ENCODE peak calls at places on chromosomes 12 and 14, in nine cellular contexts. One of them, this sample, is unnamed. For H3K36me3 and H3K4me1, the result is how much of the 10 kb centered on the place peaks cover.

GRCh38 chr12:12336049-12336411 is 14.0 kb downstream of the MANSC1 start:
- DNase-seq in esophagus squamous epithelium: no peak
- DNase-seq in body of pancreas: peak
- DNase-seq in Peyer's patch: no peak
- DNase-seq in gastrocnemius medialis: no peak
- DNase-seq in spleen: no peak
- DNase-seq in uterus: no peak
- DNase-seq in ovary: no peak
- DNase-seq in IMR-90: no peak
- DNase-seq in this sample: no peak

GRCh38 chr12:70278945-70279344 is 35.7 kb downstream of the CNOT2 start:
- DNase-seq in esophagus squamous epithelium: no peak
- DNase-seq in body of pancreas: no peak
- DNase-seq in Peyer's patch: no peak
- DNase-seq in gastrocnemius medialis: no peak
- DNase-seq in spleen: no peak
- DNase-seq in uterus: no peak
- DNase-seq in ovary: no peak
- DNase-seq in IMR-90: no peak
- DNase-seq in this sample: no peak

GRCh38 chr12:104604070-104604994 is 147.6 kb downstream of the CHST11 start:
- DNase-seq in esophagus squamous epithelium: no peak
- DNase-seq in body of pancreas: peak
- DNase-seq in Peyer's patch: no peak
- DNase-seq in gastrocnemius medialis: peak
- DNase-seq in spleen: no peak
- DNase-seq in uterus: peak
- DNase-seq in ovary: peak
- DNase-seq in IMR-90: peak
- DNase-seq in this sample: no peak

GRCh38 chr14:70359076-70359424 is 433 bp downstream of the COX16 start:
- DNase-seq in esophagus squamous epithelium: no peak
- DNase-seq in body of pancreas: no peak
- DNase-seq in Peyer's patch: no peak
- DNase-seq in gastrocnemius medialis: peak
- DNase-seq in spleen: no peak
- DNase-seq in uterus: no peak
- DNase-seq in ovary: no peak
- DNase-seq in IMR-90: no peak
- DNase-seq in this sample: no peak

GRCh38 chr12:75315518-75315917 is 14.6 kb downstream of the CAPS2 start:
- DNase-seq in esophagus squamous epithelium: no peak
- DNase-seq in body of pancreas: no peak
- DNase-seq in Peyer's patch: no peak
- DNase-seq in gastrocnemius medialis: no peak
- DNase-seq in spleen: no peak
- DNase-seq in uterus: no peak
- DNase-seq in ovary: no peak
- DNase-seq in IMR-90: peak
- DNase-seq in this sample: no peak

GRCh38 chr12:54214553-54215374 is 26.0 kb upstream of the SMUG1 start:
- DNase-seq in esophagus squamous epithelium: no peak
- DNase-seq in body of pancreas: peak
- DNase-seq in Peyer's patch: peak
- DNase-seq in gastrocnemius medialis: peak
- DNase-seq in spleen: peak
- DNase-seq in uterus: peak
- DNase-seq in ovary: peak
- DNase-seq in IMR-90: peak
- DNase-seq in this sample: peak

GRCh38 chr12:12349711-12350665 is at the start of gene MANSC1:
- DNase-seq in esophagus squamous epithelium: no peak
- DNase-seq in body of pancreas: peak
- DNase-seq in Peyer's patch: peak
- DNase-seq in gastrocnemius medialis: peak
- DNase-seq in spleen: peak
- DNase-seq in uterus: peak
- DNase-seq in ovary: peak
- DNase-seq in IMR-90: peak
- DNase-seq in this sample: no peak

GRCh38 chr12:72271741-72272661 is at the start of gene TRHDE:
- DNase-seq in esophagus squamous epithelium: no peak
- DNase-seq in body of pancreas: peak
- DNase-seq in Peyer's patch: peak
- DNase-seq in gastrocnemius medialis: no peak
- DNase-seq in spleen: peak
- DNase-seq in uterus: peak
- DNase-seq in ovary: peak
- DNase-seq in IMR-90: peak
- DNase-seq in this sample: no peak

GRCh38 chr12:92533280-92533890 is 169.4 kb upstream of the PLEKHG7 start:
- DNase-seq in esophagus squamous epithelium: no peak
- DNase-seq in body of pancreas: no peak
- DNase-seq in Peyer's patch: no peak
- DNase-seq in gastrocnemius medialis: no peak
- DNase-seq in spleen: no peak
- DNase-seq in uterus: no peak
- DNase-seq in ovary: no peak
- DNase-seq in IMR-90: no peak
- DNase-seq in this sample: no peak

GRCh38 chr12:9590441-9590840 is 17.3 kb downstream of the KLRB1 start:
- DNase-seq in esophagus squamous epithelium: no peak
- DNase-seq in body of pancreas: no peak
- DNase-seq in Peyer's patch: no peak
- DNase-seq in gastrocnemius medialis: no peak
- DNase-seq in spleen: no peak
- DNase-seq in uterus: no peak
- DNase-seq in ovary: no peak
- DNase-seq in IMR-90: no peak
- DNase-seq in this sample: no peak

GRCh38 chr14:42391146-42391821 is 784.6 kb downstream of the LRFN5 start:
- DNase-seq in esophagus squamous epithelium: no peak
- DNase-seq in body of pancreas: no peak
- DNase-seq in Peyer's patch: no peak
- DNase-seq in gastrocnemius medialis: no peak
- DNase-seq in spleen: no peak
- DNase-seq in uterus: no peak
- DNase-seq in ovary: no peak
- DNase-seq in IMR-90: no peak
- DNase-seq in this sample: no peak

GRCh38 chr14:57390806-57391562 is 598 bp downstream of the NAA30 start:
- DNase-seq in esophagus squamous epithelium: peak
- DNase-seq in body of pancreas: peak
- DNase-seq in Peyer's patch: peak
- DNase-seq in gastrocnemius medialis: no peak
- DNase-seq in spleen: peak
- DNase-seq in uterus: no peak
- DNase-seq in ovary: no peak
- DNase-seq in IMR-90: peak
- DNase-seq in this sample: no peak

GRCh38 chr14:68392393-68393085 is 400.3 kb downstream of the ZFP36L1 start:
- DNase-seq in esophagus squamous epithelium: no peak
- DNase-seq in body of pancreas: peak
- DNase-seq in Peyer's patch: no peak
- DNase-seq in gastrocnemius medialis: peak
- DNase-seq in spleen: peak
- DNase-seq in uterus: peak
- DNase-seq in ovary: peak
- DNase-seq in IMR-90: no peak
- DNase-seq in this sample: no peak

GRCh38 chr12:70543444-70543843 is 93.8 kb downstream of the PTPRB start:
- DNase-seq in esophagus squamous epithelium: no peak
- DNase-seq in body of pancreas: no peak
- DNase-seq in Peyer's patch: no peak
- DNase-seq in gastrocnemius medialis: no peak
- DNase-seq in spleen: no peak
- DNase-seq in uterus: no peak
- DNase-seq in ovary: no peak
- DNase-seq in IMR-90: peak
- DNase-seq in this sample: no peak

GRCh38 chr14:69580009-69580577 is 5.4 kb upstream of the CCDC177 start:
- DNase-seq in esophagus squamous epithelium: no peak
- DNase-seq in body of pancreas: peak
- DNase-seq in Peyer's patch: peak
- DNase-seq in gastrocnemius medialis: no peak
- DNase-seq in spleen: no peak
- DNase-seq in uterus: no peak
- DNase-seq in ovary: no peak
- DNase-seq in IMR-90: peak
- DNase-seq in this sample: no peak

GRCh38 chr12:56231184-56231582 is 1.3 kb downstream of the SLC39A5 start:
- DNase-seq in esophagus squamous epithelium: no peak
- DNase-seq in body of pancreas: no peak
- DNase-seq in Peyer's patch: no peak
- DNase-seq in gastrocnemius medialis: no peak
- DNase-seq in spleen: no peak
- DNase-seq in uterus: no peak
- DNase-seq in ovary: no peak
- DNase-seq in IMR-90: no peak
- DNase-seq in this sample: no peak

DNA sequence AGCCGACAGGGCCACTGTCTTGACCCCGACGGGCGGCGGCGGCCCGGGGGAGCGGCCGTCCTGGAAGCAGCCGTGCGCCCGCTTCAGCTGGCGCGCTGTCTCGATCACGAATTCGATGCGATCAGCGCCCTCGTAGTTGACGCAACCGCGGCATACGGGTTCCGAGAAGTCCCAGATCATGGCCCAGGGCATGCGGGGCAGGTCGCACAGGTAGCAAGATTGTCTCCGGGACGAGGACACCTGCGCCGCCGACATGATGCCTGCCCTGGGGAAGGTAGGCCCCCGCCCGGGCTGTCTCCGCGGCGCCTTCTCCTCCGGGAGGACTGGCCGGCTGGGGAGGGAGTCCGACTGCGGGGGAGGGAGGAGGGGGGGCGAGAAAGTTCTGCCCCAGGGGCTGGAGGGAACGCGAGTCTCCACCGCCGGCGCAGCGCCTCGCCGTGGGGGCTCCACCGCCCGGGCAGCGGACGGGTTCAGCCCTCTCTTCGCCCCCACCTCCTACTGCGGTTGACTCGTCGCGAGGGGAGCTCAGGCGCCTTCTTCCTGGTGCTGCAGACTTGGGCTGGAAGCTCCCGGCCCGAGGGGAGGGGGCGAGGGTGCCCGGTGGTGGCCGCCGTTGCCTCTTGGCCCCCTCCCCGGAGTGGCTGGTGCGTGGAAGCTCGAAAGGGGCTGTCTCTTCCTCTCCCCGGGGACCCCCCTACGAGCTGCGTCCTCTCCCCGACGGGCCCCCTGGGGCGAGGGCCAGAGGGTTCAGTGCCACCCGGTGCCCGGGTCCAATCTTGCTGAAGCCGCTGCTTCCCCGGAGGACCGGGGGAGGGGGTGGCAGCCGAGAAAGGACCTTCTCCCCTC is 747 bp downstream of the IRF2BPL start:
- DNase-seq in esophagus squamous epithelium: no peak
- DNase-seq in body of pancreas: peak
- DNase-seq in Peyer's patch: peak
- DNase-seq in gastrocnemius medialis: peak
- DNase-seq in spleen: peak
- DNase-seq in uterus: peak
- DNase-seq in ovary: peak
- DNase-seq in IMR-90: peak
- DNase-seq in this sample: no peak
- TF ChIP-seq POLR2A in esophagus squamous epithelium: no peak
- TF ChIP-seq POLR2A in body of pancreas: no peak
- TF ChIP-seq POLR2A in Peyer's patch: no peak
- TF ChIP-seq POLR2A in gastrocnemius medialis: peak
- TF ChIP-seq POLR2A in spleen: no peak
- TF ChIP-seq POLR2A in uterus: peak
- TF ChIP-seq POLR2A in ovary: peak
- TF ChIP-seq POLR2A in IMR-90: no peak
- TF ChIP-seq POLR2A in this sample: peak

GRCh38 chr12:85947286-85947685 is 73.2 kb downstream of the NTS start:
- DNase-seq in esophagus squamous epithelium: no peak
- DNase-seq in body of pancreas: no peak
- DNase-seq in Peyer's patch: no peak
- DNase-seq in gastrocnemius medialis: no peak
- DNase-seq in spleen: no peak
- DNase-seq in uterus: no peak
- DNase-seq in ovary: no peak
- DNase-seq in IMR-90: no peak
- DNase-seq in this sample: no peak

GRCh38 chr12:85951823-85952222 is 77.7 kb downstream of the NTS start:
- DNase-seq in esophagus squamous epithelium: no peak
- DNase-seq in body of pancreas: no peak
- DNase-seq in Peyer's patch: no peak
- DNase-seq in gastrocnemius medialis: no peak
- DNase-seq in spleen: no peak
- DNase-seq in uterus: no peak
- DNase-seq in ovary: no peak
- DNase-seq in IMR-90: peak
- DNase-seq in this sample: no peak

GRCh38 chr12:85955127-85955526 is 81.0 kb downstream of the NTS start:
- DNase-seq in esophagus squamous epithelium: no peak
- DNase-seq in body of pancreas: no peak
- DNase-seq in Peyer's patch: no peak
- DNase-seq in gastrocnemius medialis: no peak
- DNase-seq in spleen: no peak
- DNase-seq in uterus: no peak
- DNase-seq in ovary: no peak
- DNase-seq in IMR-90: no peak
- DNase-seq in this sample: no peak

GRCh38 chr12:85948340-85948739 is 74.2 kb downstream of the NTS start:
- DNase-seq in esophagus squamous epithelium: no peak
- DNase-seq in body of pancreas: no peak
- DNase-seq in Peyer's patch: no peak
- DNase-seq in gastrocnemius medialis: no peak
- DNase-seq in spleen: no peak
- DNase-seq in uterus: no peak
- DNase-seq in ovary: no peak
- DNase-seq in IMR-90: no peak
- DNase-seq in this sample: no peak

GRCh38 chr12:85949253-85949652 is 75.2 kb downstream of the NTS start:
- DNase-seq in esophagus squamous epithelium: no peak
- DNase-seq in body of pancreas: no peak
- DNase-seq in Peyer's patch: no peak
- DNase-seq in gastrocnemius medialis: no peak
- DNase-seq in spleen: no peak
- DNase-seq in uterus: no peak
- DNase-seq in ovary: no peak
- DNase-seq in IMR-90: no peak
- DNase-seq in this sample: no peak
- H3K36me3 ChIP-seq in esophagus squamous epithelium: under half
- H3K36me3 ChIP-seq in body of pancreas: under half
- H3K36me3 ChIP-seq in Peyer's patch: under half
- H3K36me3 ChIP-seq in gastrocnemius medialis: under half
- H3K36me3 ChIP-seq in spleen: under half
- H3K36me3 ChIP-seq in uterus: under half
- H3K36me3 ChIP-seq in ovary: under half
- H3K36me3 ChIP-seq in IMR-90: under half
- H3K36me3 ChIP-seq in this sample: under half

GRCh38 chr14:94773017-94773681 is 3.2 kb upstream of the GSC start:
- DNase-seq in esophagus squamous epithelium: no peak
- DNase-seq in body of pancreas: no peak
- DNase-seq in Peyer's patch: no peak
- DNase-seq in gastrocnemius medialis: no peak
- DNase-seq in spleen: no peak
- DNase-seq in uterus: no peak
- DNase-seq in ovary: no peak
- DNase-seq in IMR-90: no peak
- DNase-seq in this sample: no peak
- H3K4me1 ChIP-seq in esophagus squamous epithelium: under half
- H3K4me1 ChIP-seq in body of pancreas: under half
- H3K4me1 ChIP-seq in Peyer's patch: under half
- H3K4me1 ChIP-seq in gastrocnemius medialis: under half
- H3K4me1 ChIP-seq in spleen: under half
- H3K4me1 ChIP-seq in uterus: under half
- H3K4me1 ChIP-seq in ovary: under half
- H3K4me1 ChIP-seq in IMR-90: under half
- H3K4me1 ChIP-seq in this sample: under half

GRCh38 chr12:7108928-7109920 is at the start of gene C1RL:
- DNase-seq in esophagus squamous epithelium: peak
- DNase-seq in body of pancreas: peak
- DNase-seq in Peyer's patch: peak
- DNase-seq in gastrocnemius medialis: peak
- DNase-seq in spleen: peak
- DNase-seq in uterus: peak
- DNase-seq in ovary: peak
- DNase-seq in IMR-90: peak
- DNase-seq in this sample: peak
- TF ChIP-seq POLR2A in esophagus squamous epithelium: no peak
- TF ChIP-seq POLR2A in body of pancreas: peak
- TF ChIP-seq POLR2A in Peyer's patch: peak
- TF ChIP-seq POLR2A in gastrocnemius medialis: no peak
- TF ChIP-seq POLR2A in spleen: no peak
- TF ChIP-seq POLR2A in uterus: peak
- TF ChIP-seq POLR2A in ovary: peak
- TF ChIP-seq POLR2A in IMR-90: no peak
- TF ChIP-seq POLR2A in this sample: peak

This sample was measured in esophagus muscularis mucosa.